ENCODE peak calls at places on chromosome 18, in five cellular contexts. I, D, H, V and Y are unnamed samples.

GRCh38 chr18:23306842-23307241 is 146.2 kb upstream of the RIOK3 start:
- DNase-seq in I (no peak), H (no peak), D (no peak), V (no peak), Y (no peak)

GRCh38 chr18:28175047-28175929 is 1.6 kb downstream of the CDH2 start:
- DNase-seq in V (no peak), D (no peak), I (peak; percentile 41), H (no peak), Y (no peak)

GRCh38 chr18:72530622-72531021 is 13.5 kb downstream of the CBLN2 start:
- DNase-seq in H (no peak), V (no peak), D (no peak), I (no peak), Y (no peak)

GRCh38 chr18:62841405-62841804 is 126.1 kb downstream of the PHLPP1 start:
- DNase-seq in H (no peak), V (no peak), I (no peak), D (no peak), Y (no peak)

GRCh38 chr18:24398515-24398914 is 891 bp upstream of the OSBPL1A start:
- DNase-seq in D (no peak), V (peak; percentile 29), H (no peak), I (no peak), Y (peak; percentile 37)

GRCh38 chr18:78703297-78703696 is 276.3 kb upstream of the SALL3 start:
- DNase-seq in I (no peak), D (no peak), H (no peak), V (no peak), Y (no peak)

GRCh38 chr18:62018761-62019041 is 125.9 kb upstream of the RNF152 start:
- DNase-seq in H (no peak), V (no peak), D (no peak), I (no peak), Y (no peak)

GRCh38 chr18:41146301-41146700 is 808.7 kb upstream of the PIK3C3 start:
- DNase-seq in V (no peak), D (no peak), H (no peak), I (no peak), Y (no peak)

GRCh38 chr18:51110073-51110797 is 80.2 kb downstream of the SMAD4 start:
- DNase-seq in V (peak; percentile 15), D (no peak), H (no peak), I (peak; percentile 73), Y (peak; percentile 63)

GRCh38 chr18:22311301-22311700 is 106.4 kb downstream of the CTAGE1 start:
- DNase-seq in V (peak; percentile 89), I (no peak), D (peak; percentile 23), H (no peak), Y (no peak)

GRCh38 chr18:2173464-2173863 is 397.8 kb downstream of the METTL4 start:
- DNase-seq in D (peak; percentile 56), H (no peak), V (peak; percentile 78), I (no peak), Y (no peak)

GRCh38 chr18:45962866-45963265 is 4.3 kb downstream of the EPG5 start:
- DNase-seq in D (no peak), H (no peak), I (no peak), V (peak; percentile 51), Y (no peak)

GRCh38 chr18:21291106-21291505 is 49.1 kb downstream of the GREB1L start:
- DNase-seq in V (no peak), D (no peak), H (no peak), I (no peak), Y (no peak)

GRCh38 chr18:21296045-21296444 is 54.0 kb downstream of the GREB1L start:
- DNase-seq in I (no peak), D (no peak), V (no peak), H (no peak), Y (no peak)

GRCh38 chr18:21298351-21298750 is 56.3 kb downstream of the GREB1L start:
- DNase-seq in I (no peak), H (no peak), D (no peak), V (no peak), Y (no peak)

GRCh38 chr18:21293479-21293878 is 51.4 kb downstream of the GREB1L start:
- DNase-seq in D (no peak), V (no peak), I (no peak), H (no peak), Y (no peak)

GRCh38 chr18:21295101-21295500 is 53.1 kb downstream of the GREB1L start:
- DNase-seq in I (no peak), D (no peak), H (no peak), V (no peak), Y (no peak)
- H3K27ac ChIP-seq in I (no peak overlapping the region), D (no peak overlapping the region), H (no peak overlapping the region), V (no peak overlapping the region), Y (no peak overlapping the region)

DNA sequence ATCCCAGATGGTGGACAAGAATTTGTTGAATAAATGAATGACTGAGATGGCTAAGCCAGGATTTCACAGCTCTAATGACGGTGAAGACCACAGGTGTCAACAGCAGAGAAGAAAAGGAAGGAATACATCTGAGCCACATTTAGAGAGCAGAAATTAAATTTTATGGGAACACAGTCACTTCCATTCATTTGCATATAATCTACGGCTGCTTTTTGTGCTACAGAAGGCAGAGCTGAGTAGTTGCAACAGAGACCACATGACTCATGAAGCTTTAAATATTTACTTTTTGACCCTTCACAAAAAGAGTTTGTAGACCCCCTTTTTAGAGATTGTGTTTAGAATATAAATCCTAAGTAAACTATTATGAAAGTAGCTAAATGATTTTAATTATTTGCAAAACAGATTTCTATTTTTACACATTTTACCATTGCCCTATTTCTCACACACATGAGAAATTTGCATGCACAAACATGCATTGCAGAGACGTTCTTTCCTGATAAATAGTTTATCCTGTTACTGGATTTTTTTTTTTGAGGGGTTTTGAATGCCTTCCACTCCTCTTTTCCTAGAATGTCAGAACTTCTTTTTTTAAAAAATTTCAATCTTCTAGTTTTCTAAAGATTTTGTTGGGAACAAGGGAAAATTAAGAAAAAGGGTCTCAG is 119.1 kb downstream of the PMAIP1 start:
- DNase-seq in H (no peak), V (peak; percentile 49), I (no peak), D (no peak), Y (no peak)
- H3K27ac ChIP-seq in H (no peak overlapping the region), V (no peak overlapping the region), I (no peak overlapping the region), D (no peak overlapping the region), Y (no peak overlapping the region)

GRCh38 chr18:73638709-73639108 is 508.9 kb downstream of the FBXO15 start:
- DNase-seq in D (no peak), I (no peak), V (peak; percentile 39), H (no peak), Y (no peak)

GRCh38 chr18:73639788-73640187 is 507.8 kb downstream of the FBXO15 start:
- DNase-seq in I (no peak), V (no peak), D (no peak), H (no peak), Y (no peak)

GRCh38 chr18:73636355-73636754 is 511.3 kb downstream of the FBXO15 start:
- DNase-seq in H (no peak), D (no peak), I (no peak), V (peak; percentile 7), Y (no peak)
- H3K27ac ChIP-seq in H (no peak overlapping the region), D (no peak overlapping the region), I (no peak overlapping the region), V (no peak overlapping the region), Y (no peak overlapping the region)

GRCh38 chr18:57730146-57730545 is 73.0 kb downstream of the ATP8B1 start:
- DNase-seq in I (no peak), V (no peak), H (no peak), D (no peak), Y (no peak)
- H3K27ac ChIP-seq in I (no peak overlapping the region), V (no peak overlapping the region), H (no peak overlapping the region), D (no peak overlapping the region), Y (no peak overlapping the region)

GRCh38 chr18:13616525-13617035 is 109.8 kb downstream of the FAM210A start:
- DNase-seq in D (no peak), I (no peak), V (no peak), H (no peak), Y (no peak)
- H3K27ac ChIP-seq in D (no peak overlapping the region), I (no peak overlapping the region), V (no peak overlapping the region), H (peak overlapping the region; percentile 84), Y (no peak overlapping the region)

GRCh38 chr18:11163668-11164067 is 14.3 kb upstream of the PIEZO2 start:
- DNase-seq in H (no peak), I (no peak), D (no peak), V (peak; percentile 28), Y (no peak)
- H3K27ac ChIP-seq in H (no peak overlapping the region), I (no peak overlapping the region), D (no peak overlapping the region), V (no peak overlapping the region), Y (no peak overlapping the region)

GRCh38 chr18:79962311-79962710 is 2.1 kb upstream of the HSBP1L1 start:
- DNase-seq in D (no peak), H (no peak), V (no peak), I (peak; percentile 24), Y (no peak)
- H3K27ac ChIP-seq in D (no peak overlapping the region), H (no peak overlapping the region), V (no peak overlapping the region), I (no peak overlapping the region), Y (no peak overlapping the region)